ENCODE peak calls at places on chromosomes 5 and 9, in ten cellular contexts. One of them, this sample, is unnamed.

GRCh38 chr5:42886612-42887011 is 74.9 kb upstream of the SELENOP start:
- DNase-seq in A673: no peak
- DNase-seq in HCT116: no peak
- DNase-seq in GM23338: no peak
- DNase-seq in H1: no peak
- DNase-seq in astrocyte: no peak
- DNase-seq in fibroblast of lung: no peak
- DNase-seq in PC-3: no peak
- DNase-seq in GM23248: no peak
- DNase-seq in HepG2: no peak
- DNase-seq in this sample: no peak

GRCh38 chr9:98707158-98708102 is 1.3 kb downstream of the GABBR2 start:
- DNase-seq in HepG2: peak; percentile 17
- DNase-seq in fibroblast of lung: peak; percentile 83
- DNase-seq in GM23248: peak; percentile 95
- DNase-seq in astrocyte: peak; percentile 74
- DNase-seq in H1: peak; percentile 86
- DNase-seq in PC-3: peak; percentile 61
- DNase-seq in GM23338: peak; percentile 94
- DNase-seq in A673: peak; percentile 57
- DNase-seq in HCT116: peak; percentile 3
- DNase-seq in this sample: peak; percentile 94

GRCh38 chr5:55427157-55427556 is 107.6 kb downstream of the PLPP1 start:
- DNase-seq in A673: peak; percentile 88
- DNase-seq in H1: no peak
- DNase-seq in HepG2: no peak
- DNase-seq in HCT116: no peak
- DNase-seq in fibroblast of lung: peak; percentile 87
- DNase-seq in GM23338: no peak
- DNase-seq in PC-3: peak; percentile 13
- DNase-seq in GM23248: peak; percentile 68
- DNase-seq in astrocyte: peak; percentile 83
- DNase-seq in this sample: no peak

GRCh38 chr5:173823721-173824567 is 64.2 kb upstream of the CPEB4 start:
- DNase-seq in H1: no peak
- DNase-seq in astrocyte: peak; percentile 86
- DNase-seq in A673: no peak
- DNase-seq in fibroblast of lung: peak; percentile 90
- DNase-seq in GM23248: peak; percentile 86
- DNase-seq in HCT116: no peak
- DNase-seq in HepG2: peak; percentile 98
- DNase-seq in GM23338: peak; percentile 58
- DNase-seq in PC-3: peak; percentile 98
- DNase-seq in this sample: peak; percentile 58

GRCh38 chr5:38846379-38846967 is 661 bp downstream of the OSMR start:
- DNase-seq in HCT116: no peak
- DNase-seq in fibroblast of lung: no peak
- DNase-seq in astrocyte: no peak
- DNase-seq in A673: no peak
- DNase-seq in GM23338: peak; percentile 46
- DNase-seq in H1: peak; percentile 55
- DNase-seq in GM23248: peak; percentile 44
- DNase-seq in PC-3: no peak
- DNase-seq in HepG2: peak; percentile 7
- DNase-seq in this sample: no peak

GRCh38 chr5:9283021-9283420 is 262.9 kb downstream of the SEMA5A start:
- DNase-seq in fibroblast of lung: no peak
- DNase-seq in PC-3: peak; percentile 56
- DNase-seq in GM23338: no peak
- DNase-seq in astrocyte: no peak
- DNase-seq in HCT116: no peak
- DNase-seq in H1: no peak
- DNase-seq in GM23248: peak; percentile 74
- DNase-seq in A673: no peak
- DNase-seq in HepG2: no peak
- DNase-seq in this sample: no peak

GRCh38 chr5:33850100-33850594 is 41.6 kb downstream of the ADAMTS12 start:
- DNase-seq in PC-3: peak; percentile 90
- DNase-seq in A673: no peak
- DNase-seq in GM23338: peak; percentile 48
- DNase-seq in HepG2: peak; percentile 3
- DNase-seq in HCT116: no peak
- DNase-seq in GM23248: peak; percentile 64
- DNase-seq in H1: no peak
- DNase-seq in fibroblast of lung: peak; percentile 86
- DNase-seq in astrocyte: peak; percentile 81
- DNase-seq in this sample: peak; percentile 52

GRCh38 chr5:72161951-72162350 is 54.7 kb downstream of the MAP1B start:
- DNase-seq in GM23248: peak; percentile 59
- DNase-seq in HepG2: no peak
- DNase-seq in HCT116: no peak
- DNase-seq in H1: no peak
- DNase-seq in A673: no peak
- DNase-seq in PC-3: no peak
- DNase-seq in fibroblast of lung: no peak
- DNase-seq in astrocyte: no peak
- DNase-seq in GM23338: no peak
- DNase-seq in this sample: no peak

GRCh38 chr9:101119206-101119819 is 90.8 kb downstream of the PLPPR1 start:
- DNase-seq in astrocyte: no peak
- DNase-seq in HCT116: peak; percentile 28
- DNase-seq in HepG2: peak; percentile 57
- DNase-seq in PC-3: peak; percentile 30
- DNase-seq in GM23338: peak; percentile 83
- DNase-seq in fibroblast of lung: peak; percentile 3
- DNase-seq in H1: peak; percentile 92
- DNase-seq in GM23248: peak; percentile 62
- DNase-seq in A673: peak; percentile 56
- DNase-seq in this sample: peak; percentile 76

GRCh38 chr5:8598356-8598755 is 729.4 kb downstream of the MTRR start:
- DNase-seq in HCT116: no peak
- DNase-seq in HepG2: no peak
- DNase-seq in A673: no peak
- DNase-seq in astrocyte: no peak
- DNase-seq in GM23338: no peak
- DNase-seq in H1: no peak
- DNase-seq in PC-3: peak; percentile 42
- DNase-seq in GM23248: no peak
- DNase-seq in fibroblast of lung: no peak
- DNase-seq in this sample: no peak

GRCh38 chr9:130039504-130040147 is 3.4 kb downstream of the FNBP1 start:
- DNase-seq in astrocyte: no peak
- DNase-seq in PC-3: peak; percentile 12
- DNase-seq in HepG2: no peak
- DNase-seq in A673: peak; percentile 63
- DNase-seq in H1: no peak
- DNase-seq in GM23248: no peak
- DNase-seq in HCT116: no peak
- DNase-seq in fibroblast of lung: peak; percentile 18
- DNase-seq in GM23338: peak; percentile 30
- DNase-seq in this sample: peak; percentile 38

GRCh38 chr5:128276537-128277216 is 193.1 kb downstream of the SLC12A2 start:
- DNase-seq in HepG2: no peak
- DNase-seq in astrocyte: peak; percentile 39
- DNase-seq in GM23338: no peak
- DNase-seq in PC-3: peak; percentile 35
- DNase-seq in A673: no peak
- DNase-seq in fibroblast of lung: peak; percentile 50
- DNase-seq in H1: no peak
- DNase-seq in GM23248: peak; percentile 29
- DNase-seq in HCT116: no peak
- DNase-seq in this sample: no peak

GRCh38 chr5:90965110-90965676 is 406.6 kb downstream of the ADGRV1 start:
- DNase-seq in HCT116: no peak
- DNase-seq in HepG2: no peak
- DNase-seq in PC-3: no peak
- DNase-seq in astrocyte: no peak
- DNase-seq in GM23248: no peak
- DNase-seq in A673: no peak
- DNase-seq in GM23338: no peak
- DNase-seq in H1: no peak
- DNase-seq in fibroblast of lung: peak; percentile 4
- DNase-seq in this sample: no peak

GRCh38 chr9:127574089-127574921 is 37.8 kb upstream of the STXBP1 start:
- DNase-seq in PC-3: peak; percentile 93
- DNase-seq in H1: no peak
- DNase-seq in astrocyte: no peak
- DNase-seq in A673: no peak
- DNase-seq in GM23248: peak; percentile 82
- DNase-seq in GM23338: no peak
- DNase-seq in HepG2: no peak
- DNase-seq in fibroblast of lung: peak; percentile 71
- DNase-seq in HCT116: no peak
- DNase-seq in this sample: no peak

GRCh38 chr9:98357921-98358535 is 102.6 kb upstream of the TBC1D2 start:
- DNase-seq in GM23338: no peak
- DNase-seq in fibroblast of lung: peak; percentile 59
- DNase-seq in A673: no peak
- DNase-seq in H1: no peak
- DNase-seq in GM23248: peak; percentile 81
- DNase-seq in PC-3: peak; percentile 66
- DNase-seq in HepG2: no peak
- DNase-seq in HCT116: no peak
- DNase-seq in astrocyte: peak; percentile 43
- DNase-seq in this sample: no peak

GRCh38 chr9:124219290-124219605 is 38.5 kb upstream of the NEK6 start:
- DNase-seq in GM23338: no peak
- DNase-seq in PC-3: no peak
- DNase-seq in astrocyte: no peak
- DNase-seq in H1: no peak
- DNase-seq in HepG2: no peak
- DNase-seq in GM23248: no peak
- DNase-seq in HCT116: no peak
- DNase-seq in A673: no peak
- DNase-seq in fibroblast of lung: no peak
- DNase-seq in this sample: no peak

GRCh38 chr9:86185872-86186271 is 73.6 kb downstream of the C9orf153 start:
- DNase-seq in GM23338: no peak
- DNase-seq in HepG2: no peak
- DNase-seq in HCT116: no peak
- DNase-seq in astrocyte: peak; percentile 6
- DNase-seq in PC-3: no peak
- DNase-seq in GM23248: peak; percentile 21
- DNase-seq in fibroblast of lung: peak; percentile 32
- DNase-seq in H1: no peak
- DNase-seq in A673: no peak
- DNase-seq in this sample: no peak
- H3K27ac ChIP-seq in GM23338: no peak overlapping the region
- H3K27ac ChIP-seq in HepG2: no peak overlapping the region
- H3K27ac ChIP-seq in HCT116: no peak overlapping the region
- H3K27ac ChIP-seq in astrocyte: no peak overlapping the region
- H3K27ac ChIP-seq in PC-3: no peak overlapping the region
- H3K27ac ChIP-seq in GM23248: no peak overlapping the region
- H3K27ac ChIP-seq in fibroblast of lung: no peak overlapping the region
- H3K27ac ChIP-seq in H1: no peak overlapping the region
- H3K27ac ChIP-seq in A673: no peak overlapping the region
- H3K27ac ChIP-seq in this sample: no peak overlapping the region

DNA sequence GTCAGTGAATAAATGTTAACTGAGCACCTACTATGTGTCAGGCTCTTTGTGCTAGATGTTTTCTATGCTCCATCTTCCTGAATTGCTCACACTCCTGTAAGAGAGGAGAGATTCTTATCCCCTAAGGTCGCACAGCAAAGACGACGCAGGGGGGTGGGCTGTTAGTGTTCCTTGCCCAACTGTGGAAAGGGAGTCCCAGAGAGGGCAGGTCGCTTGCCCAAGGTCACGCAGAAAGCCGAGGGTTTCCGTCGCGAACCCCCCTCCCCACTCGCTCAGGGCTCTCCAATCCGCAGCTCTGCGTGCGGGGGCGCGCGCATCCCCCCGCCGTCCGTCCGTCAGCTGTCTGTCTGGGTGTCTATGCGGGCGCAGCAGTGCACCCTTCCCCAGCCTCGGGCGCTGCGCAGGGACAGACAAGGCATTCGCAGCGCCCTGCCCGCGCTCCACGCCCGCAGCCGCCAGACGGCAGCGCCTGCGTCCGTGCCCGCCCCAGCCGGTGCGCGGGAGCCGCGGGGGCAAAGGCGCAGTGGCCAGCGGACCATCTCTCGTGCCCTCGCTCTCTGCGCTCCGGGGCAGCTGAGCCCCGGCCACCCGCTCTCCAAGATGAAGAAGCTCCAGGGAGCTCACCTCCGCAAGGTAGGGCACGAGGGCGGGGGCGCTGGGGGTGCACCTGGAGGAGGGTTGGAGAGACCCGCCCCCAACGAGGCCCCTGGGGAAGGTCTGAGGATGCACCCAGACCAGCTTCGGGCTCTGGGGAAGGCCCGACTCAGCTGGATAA is at the start of gene SLC6A7:
- DNase-seq in PC-3: no peak
- DNase-seq in HepG2: no peak
- DNase-seq in GM23248: peak; percentile 34
- DNase-seq in A673: no peak
- DNase-seq in fibroblast of lung: no peak
- DNase-seq in GM23338: peak; percentile 42
- DNase-seq in HCT116: no peak
- DNase-seq in astrocyte: no peak
- DNase-seq in H1: peak; percentile 57
- DNase-seq in this sample: peak; percentile 62
- TF ChIP-seq EZH2 in PC-3: no peak
- TF ChIP-seq EZH2 in HepG2: no peak
- TF ChIP-seq EZH2 in GM23248: no peak
- TF ChIP-seq EZH2 in A673: peak; percentile 47
- TF ChIP-seq EZH2 in fibroblast of lung: peak; percentile 79
- TF ChIP-seq EZH2 in GM23338: peak; percentile 61
- TF ChIP-seq EZH2 in HCT116: no peak
- TF ChIP-seq EZH2 in astrocyte: peak; percentile 84
- TF ChIP-seq EZH2 in H1: peak; percentile 91
- TF ChIP-seq EZH2 in this sample: peak; percentile 91

GRCh38 chr9:90124961-90125360 is 517.7 kb downstream of the DIRAS2 start:
- DNase-seq in H1: no peak
- DNase-seq in PC-3: no peak
- DNase-seq in GM23338: no peak
- DNase-seq in GM23248: peak; percentile 31
- DNase-seq in HepG2: no peak
- DNase-seq in astrocyte: no peak
- DNase-seq in fibroblast of lung: no peak
- DNase-seq in HCT116: no peak
- DNase-seq in A673: peak; percentile 74
- DNase-seq in this sample: no peak
- H3K27me3 ChIP-seq in H1: no peaks in the 10 kb centered on the region
- H3K27me3 ChIP-seq in PC-3: no peaks in the 10 kb centered on the region
- H3K27me3 ChIP-seq in GM23338: no peaks in the 10 kb centered on the region
- H3K27me3 ChIP-seq in GM23248: no peaks in the 10 kb centered on the region
- H3K27me3 ChIP-seq in HepG2: no peaks in the 10 kb centered on the region
- H3K27me3 ChIP-seq in astrocyte: peaks cover 3% of the 10 kb centered on the region
- H3K27me3 ChIP-seq in fibroblast of lung: no peaks in the 10 kb centered on the region
- H3K27me3 ChIP-seq in HCT116: peaks cover 30% of the 10 kb centered on the region
- H3K27me3 ChIP-seq in A673: no peaks in the 10 kb centered on the region
- H3K27me3 ChIP-seq in this sample: no peaks in the 10 kb centered on the region

DNA sequence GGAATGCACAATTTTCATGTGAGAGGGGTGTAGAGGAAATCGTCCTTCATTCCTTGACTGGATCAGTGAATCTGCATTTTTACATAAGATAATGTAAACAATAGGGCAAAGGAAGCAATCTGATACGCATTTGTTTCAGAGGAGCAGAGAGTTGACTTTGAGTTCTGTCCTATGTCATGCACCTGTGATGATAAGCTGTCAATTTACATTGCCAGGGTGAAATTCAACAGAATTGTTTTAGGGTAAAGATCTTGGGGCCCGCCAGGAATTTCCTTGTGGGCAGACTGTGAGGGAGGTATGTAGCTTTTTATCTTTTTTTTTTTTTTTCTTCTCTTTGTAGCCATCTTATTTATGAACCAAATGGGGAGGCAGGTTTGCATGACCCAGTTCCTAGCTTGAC is 58.3 kb upstream of the LARP1 start:
- DNase-seq in HCT116: no peak
- DNase-seq in H1: no peak
- DNase-seq in A673: no peak
- DNase-seq in PC-3: no peak
- DNase-seq in fibroblast of lung: no peak
- DNase-seq in HepG2: peak; percentile 24
- DNase-seq in GM23248: no peak
- DNase-seq in astrocyte: no peak
- DNase-seq in GM23338: peak; percentile 61
- DNase-seq in this sample: no peak
- H3K27ac ChIP-seq in HCT116: no peak overlapping the region
- H3K27ac ChIP-seq in H1: no peak overlapping the region
- H3K27ac ChIP-seq in A673: no peak overlapping the region
- H3K27ac ChIP-seq in PC-3: no peak overlapping the region
- H3K27ac ChIP-seq in fibroblast of lung: no peak overlapping the region
- H3K27ac ChIP-seq in HepG2: peak overlapping the region; percentile 8
- H3K27ac ChIP-seq in GM23248: no peak overlapping the region
- H3K27ac ChIP-seq in astrocyte: no peak overlapping the region
- H3K27ac ChIP-seq in GM23338: peak overlapping the region; percentile 93
- H3K27ac ChIP-seq in this sample: no peak overlapping the region

This sample was measured in neural progenitor cell.